ENCODE peak calls at places on chromosomes 2 and 18, in four cellular contexts. One of them, this sample, is unnamed.

GRCh38 chr2:197294260-197294659 is 16.3 kb downstream of the ANKRD44 start:
- DNase-seq in tibial nerve: no peak
- DNase-seq in transverse colon: no peak
- DNase-seq in NB4: no peak
- DNase-seq in this sample: no peak

GRCh38 chr2:32887125-32887524 is 59.6 kb upstream of the LTBP1 start:
- DNase-seq in tibial nerve: no peak
- DNase-seq in transverse colon: no peak
- DNase-seq in NB4: no peak
- DNase-seq in this sample: no peak

GRCh38 chr2:102418421-102418961 is 4.5 kb upstream of the IL18RAP start:
- DNase-seq in tibial nerve: no peak
- DNase-seq in transverse colon: no peak
- DNase-seq in NB4: peak; percentile 90
- DNase-seq in this sample: no peak

GRCh38 chr2:45928946-45929345 is 277.5 kb downstream of the PRKCE start:
- DNase-seq in tibial nerve: no peak
- DNase-seq in transverse colon: no peak
- DNase-seq in NB4: no peak
- DNase-seq in this sample: no peak

GRCh38 chr2:160197587-160197986 is 2.5 kb downstream of the ITGB6 start:
- DNase-seq in tibial nerve: no peak
- DNase-seq in transverse colon: no peak
- DNase-seq in NB4: no peak
- DNase-seq in this sample: no peak

GRCh38 chr2:206225435-206226232 is 48.8 kb upstream of the ZDBF2 start:
- DNase-seq in tibial nerve: no peak
- DNase-seq in transverse colon: no peak
- DNase-seq in NB4: no peak
- DNase-seq in this sample: no peak

GRCh38 chr2:105521176-105521575 is 122.3 kb upstream of the FHL2 start:
- DNase-seq in tibial nerve: no peak
- DNase-seq in transverse colon: no peak
- DNase-seq in NB4: no peak
- DNase-seq in this sample: no peak

GRCh38 chr2:42360493-42360889 is 526 bp downstream of the COX7A2L start:
- DNase-seq in tibial nerve: no peak
- DNase-seq in transverse colon: no peak
- DNase-seq in NB4: peak; percentile 39
- DNase-seq in this sample: no peak

GRCh38 chr18:9184998-9185613 is 48.5 kb downstream of the ANKRD12 start:
- DNase-seq in tibial nerve: no peak
- DNase-seq in transverse colon: no peak
- DNase-seq in NB4: no peak
- DNase-seq in this sample: no peak

GRCh38 chr2:135169900-135170753 is 118.0 kb downstream of the RAB3GAP1 start:
- DNase-seq in tibial nerve: no peak
- DNase-seq in transverse colon: no peak
- DNase-seq in NB4: no peak
- DNase-seq in this sample: no peak

DNA sequence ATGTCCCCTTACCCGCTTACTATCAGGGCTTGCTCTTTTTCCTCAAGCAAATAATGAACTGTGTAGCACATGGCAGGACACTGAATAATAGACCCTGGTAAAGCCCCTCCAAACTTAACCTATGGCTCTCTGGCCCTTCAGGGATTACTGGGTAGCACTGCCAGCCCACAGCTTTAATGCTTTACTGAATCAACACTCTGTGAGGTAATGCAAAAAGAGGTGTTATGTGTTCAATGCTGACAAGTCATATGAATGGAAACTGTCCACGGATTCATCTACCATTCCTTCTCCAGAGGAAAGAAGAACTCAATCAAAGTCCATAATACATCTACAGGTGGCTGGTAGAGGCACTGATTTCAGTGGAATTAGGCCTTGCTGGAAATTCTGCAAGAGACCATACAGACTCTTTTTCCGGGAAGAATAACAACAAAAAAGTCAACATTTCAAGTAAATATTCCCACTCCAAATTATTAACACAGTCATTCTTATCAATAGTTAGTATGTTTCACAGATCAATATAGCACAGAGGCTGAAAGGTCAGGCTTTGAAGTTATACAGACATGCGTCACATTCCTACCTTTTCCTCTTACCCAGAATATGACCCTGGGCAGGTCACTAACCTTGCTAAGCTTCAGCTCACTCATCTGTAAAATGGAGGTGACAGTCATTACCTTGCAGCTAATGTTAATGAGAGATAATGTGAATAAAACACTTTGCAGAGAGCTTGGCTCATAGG is 13.8 kb upstream of the MYOM1 start:
- DNase-seq in tibial nerve: no peak
- DNase-seq in transverse colon: no peak
- DNase-seq in NB4: no peak
- DNase-seq in this sample: no peak
- TF ChIP-seq POLR2A in tibial nerve: no peak
- TF ChIP-seq POLR2A in transverse colon: no peak
- TF ChIP-seq POLR2A in NB4: no peak
- TF ChIP-seq POLR2A in this sample: no peak

GRCh38 chr2:46942143-46942526 is 26.5 kb upstream of the MCFD2 start:
- DNase-seq in tibial nerve: no peak
- DNase-seq in transverse colon: peak; percentile 75
- DNase-seq in NB4: peak; percentile 72
- DNase-seq in this sample: no peak
- TF ChIP-seq POLR2A in tibial nerve: no peak
- TF ChIP-seq POLR2A in transverse colon: peak; percentile 1
- TF ChIP-seq POLR2A in NB4: no peak
- TF ChIP-seq POLR2A in this sample: no peak

GRCh38 chr18:812123-812672 is at the start of gene YES1:
- DNase-seq in tibial nerve: peak; percentile 54
- DNase-seq in transverse colon: peak; percentile 84
- DNase-seq in NB4: peak; percentile 89
- DNase-seq in this sample: peak; percentile 83
- TF ChIP-seq POLR2A in tibial nerve: no peak
- TF ChIP-seq POLR2A in transverse colon: peak; percentile 75
- TF ChIP-seq POLR2A in NB4: peak; percentile 32
- TF ChIP-seq POLR2A in this sample: peak; percentile 73

DNA sequence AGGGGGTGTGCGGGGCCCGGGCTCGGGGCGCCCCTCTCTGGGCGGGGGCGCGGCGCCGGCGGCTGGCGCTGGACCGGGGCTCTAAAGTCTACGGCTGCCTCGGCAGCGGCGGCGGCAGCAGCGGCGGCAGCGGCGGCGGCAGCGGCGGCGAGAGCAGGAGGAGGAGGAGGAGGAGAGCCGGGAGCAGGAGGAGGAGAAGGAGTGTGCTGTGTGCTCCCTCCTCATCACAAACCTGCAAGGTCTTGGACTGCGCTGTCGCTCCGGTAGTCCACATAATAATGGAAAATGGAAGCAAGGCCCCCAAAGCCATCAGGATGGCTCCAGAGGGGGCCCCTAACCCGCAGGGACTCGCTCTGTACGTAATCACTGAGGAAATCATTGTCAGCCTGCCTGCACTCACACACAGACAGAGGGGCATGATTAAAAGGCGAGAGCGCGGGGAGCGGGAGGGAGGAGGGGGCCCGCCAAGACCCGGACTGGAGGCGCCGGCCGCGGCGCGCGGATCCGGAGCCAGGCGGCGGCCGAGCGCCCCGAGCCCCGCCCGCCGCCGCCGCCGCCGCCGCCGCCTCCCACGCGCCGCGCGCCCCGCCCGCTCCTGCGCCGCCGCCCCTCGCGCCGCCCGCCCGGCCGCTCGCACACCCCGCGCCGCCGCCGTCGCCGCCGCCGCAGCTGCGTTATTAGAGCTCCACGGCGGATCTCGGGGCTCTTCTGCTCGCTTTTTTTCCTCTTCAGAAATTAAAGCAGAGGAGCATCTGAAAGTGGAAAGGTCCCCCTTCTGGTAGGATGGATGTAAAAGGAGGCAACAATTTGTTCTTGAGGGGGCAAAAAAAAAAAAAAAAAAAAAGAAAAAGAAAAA is at the start of gene ZNF521:
- DNase-seq in tibial nerve: peak; percentile 77
- DNase-seq in transverse colon: peak; percentile 78
- DNase-seq in NB4: peak; percentile 72
- DNase-seq in this sample: peak; percentile 90
- TF ChIP-seq POLR2A in tibial nerve: peak; percentile 49
- TF ChIP-seq POLR2A in transverse colon: peak; percentile 34
- TF ChIP-seq POLR2A in NB4: no peak
- TF ChIP-seq POLR2A in this sample: no peak

DNA sequence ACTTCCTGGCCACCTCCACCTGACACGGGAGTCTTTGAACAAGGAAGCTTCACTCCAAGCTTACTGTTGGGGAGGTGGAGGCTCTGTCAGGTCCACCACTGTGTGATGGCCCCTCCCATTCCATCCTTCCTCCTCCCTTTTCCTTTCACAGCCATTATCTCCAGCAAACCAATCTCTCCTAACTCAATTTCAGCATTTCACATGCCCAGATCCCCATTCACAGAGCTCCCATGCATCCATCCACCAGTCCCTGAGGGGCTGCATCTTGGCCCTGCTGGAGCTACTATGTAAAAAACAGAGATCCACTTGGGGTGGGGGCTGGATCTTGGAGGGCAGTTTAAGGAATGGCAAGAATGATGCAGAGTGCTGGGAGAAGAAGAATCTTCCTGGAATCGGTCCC is 129.0 kb upstream of the COPS8 start:
- DNase-seq in tibial nerve: no peak
- DNase-seq in transverse colon: no peak
- DNase-seq in NB4: no peak
- DNase-seq in this sample: no peak
- TF ChIP-seq POLR2A in tibial nerve: no peak
- TF ChIP-seq POLR2A in transverse colon: no peak
- TF ChIP-seq POLR2A in NB4: no peak
- TF ChIP-seq POLR2A in this sample: no peak

GRCh38 chr2:17754773-17755425 is 961 bp downstream of the GEN1 start:
- DNase-seq in tibial nerve: no peak
- DNase-seq in transverse colon: no peak
- DNase-seq in NB4: peak; percentile 42
- DNase-seq in this sample: no peak

GRCh38 chr2:17756629-17757028 is 2.7 kb downstream of the GEN1 start:
- DNase-seq in tibial nerve: no peak
- DNase-seq in transverse colon: no peak
- DNase-seq in NB4: no peak
- DNase-seq in this sample: no peak

GRCh38 chr2:17752281-17752680 is 1.3 kb downstream of the SMC6 start:
- DNase-seq in tibial nerve: no peak
- DNase-seq in transverse colon: no peak
- DNase-seq in NB4: no peak
- DNase-seq in this sample: no peak

GRCh38 chr2:17752892-17753802 is 463 bp downstream of the SMC6 start:
- DNase-seq in tibial nerve: no peak
- DNase-seq in transverse colon: peak; percentile 56
- DNase-seq in NB4: peak; percentile 79
- DNase-seq in this sample: peak; percentile 54

DNA sequence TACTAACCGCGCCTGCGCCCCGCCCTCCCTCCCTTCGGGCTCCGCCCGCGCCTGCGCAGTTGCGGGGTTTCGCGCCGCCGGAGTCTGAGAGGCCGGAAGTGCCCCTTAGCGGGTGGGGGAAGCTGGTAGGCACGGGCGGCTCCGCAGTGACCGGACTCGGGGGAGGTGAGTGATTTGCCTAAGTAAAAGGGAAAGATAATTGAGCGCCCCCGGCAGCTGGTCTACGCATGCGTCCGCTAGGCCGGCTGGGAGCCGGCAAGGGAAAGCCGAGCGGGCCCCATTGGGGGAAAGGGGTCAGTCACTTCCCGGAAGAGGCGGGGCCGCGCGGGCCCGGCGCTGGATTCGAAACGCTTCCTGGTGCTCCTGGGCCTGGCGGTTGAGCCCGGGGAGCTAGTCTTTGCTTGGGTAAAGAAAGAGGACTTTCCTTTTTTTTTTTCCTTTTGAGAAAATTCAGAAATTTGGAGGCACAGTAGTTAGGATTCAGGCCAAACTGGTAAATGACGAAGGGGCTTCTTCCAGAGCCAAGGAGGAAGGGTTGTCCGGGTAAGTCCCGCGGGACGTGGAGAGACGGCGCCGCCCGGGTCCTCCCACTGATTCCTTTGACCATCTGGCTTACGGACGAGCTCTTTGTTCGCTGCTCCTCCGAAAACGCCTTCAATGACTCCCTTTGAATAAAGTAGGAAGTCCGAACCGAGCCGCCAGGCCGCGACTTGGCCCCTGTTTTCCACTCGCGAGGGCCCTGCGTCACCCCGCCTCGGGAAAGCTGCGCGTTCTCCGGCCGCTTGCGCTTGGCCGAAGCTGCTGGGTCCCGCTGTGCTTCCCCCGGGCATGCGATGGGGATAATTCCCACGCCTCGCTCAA is at the start of the genes GEN1 and SMC6:
- DNase-seq in tibial nerve: peak; percentile 75
- DNase-seq in transverse colon: peak; percentile 93
- DNase-seq in NB4: peak; percentile 97
- DNase-seq in this sample: peak; percentile 91
- TF ChIP-seq POLR2A in tibial nerve: no peak
- TF ChIP-seq POLR2A in transverse colon: no peak
- TF ChIP-seq POLR2A in NB4: peak; percentile 28
- TF ChIP-seq POLR2A in this sample: no peak

DNA sequence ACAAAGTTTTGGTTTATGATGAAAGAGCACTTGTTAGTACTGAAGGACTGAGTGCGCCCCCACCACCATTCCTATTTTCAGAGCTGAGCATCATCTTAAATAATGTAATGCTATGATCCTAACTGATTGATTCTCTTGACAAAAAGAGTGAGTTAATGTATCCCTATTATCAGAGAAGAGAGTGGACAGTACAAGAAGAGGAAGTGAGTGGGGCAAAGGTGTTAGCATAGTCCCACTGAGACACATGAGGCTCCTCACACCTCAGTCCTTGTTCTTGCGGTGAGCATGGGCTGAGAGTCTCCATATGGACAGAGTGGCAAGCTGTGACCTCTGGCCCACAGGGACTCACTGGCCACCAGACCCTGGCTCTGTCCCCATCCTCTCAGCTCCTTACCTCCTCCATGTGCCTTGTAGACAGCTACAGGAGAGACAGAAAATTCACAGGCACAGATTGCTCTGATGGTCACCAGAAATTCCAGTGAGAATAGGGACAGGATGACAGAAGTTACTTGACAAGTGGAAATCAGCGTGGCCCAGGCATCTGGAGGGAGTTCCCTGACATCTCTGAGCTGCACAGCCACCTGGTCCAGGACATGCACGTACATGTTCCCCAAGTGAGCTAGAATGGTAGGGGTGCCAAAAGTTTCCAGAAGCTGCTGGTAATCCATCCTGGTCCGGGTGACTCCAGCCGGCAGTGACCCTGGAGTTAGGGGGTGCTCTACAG is 32.6 kb downstream of the NAPG start:
- DNase-seq in tibial nerve: no peak
- DNase-seq in transverse colon: no peak
- DNase-seq in NB4: no peak
- DNase-seq in this sample: no peak
- TF ChIP-seq POLR2A in tibial nerve: no peak
- TF ChIP-seq POLR2A in transverse colon: no peak
- TF ChIP-seq POLR2A in NB4: no peak
- TF ChIP-seq POLR2A in this sample: no peak

GRCh38 chr18:5294618-5295230 is 802 bp downstream of the ZBTB14 start:
- DNase-seq in tibial nerve: no peak
- DNase-seq in transverse colon: peak; percentile 56
- DNase-seq in NB4: peak; percentile 80
- DNase-seq in this sample: peak; percentile 81
- TF ChIP-seq POLR2A in tibial nerve: no peak
- TF ChIP-seq POLR2A in transverse colon: peak; percentile 51
- TF ChIP-seq POLR2A in NB4: peak; percentile 7
- TF ChIP-seq POLR2A in this sample: peak; percentile 19

GRCh38 chr2:189580662-189581353 is at the start of gene SLC40A1:
- DNase-seq in tibial nerve: peak; percentile 66
- DNase-seq in transverse colon: peak; percentile 83
- DNase-seq in NB4: peak; percentile 92
- DNase-seq in this sample: peak; percentile 89
- TF ChIP-seq POLR2A in tibial nerve: peak; percentile 56
- TF ChIP-seq POLR2A in transverse colon: peak; percentile 90
- TF ChIP-seq POLR2A in NB4: peak; percentile 84
- TF ChIP-seq POLR2A in this sample: no peak

GRCh38 chr2:46943881-46944798 is 28.5 kb upstream of the MCFD2 start:
- DNase-seq in tibial nerve: no peak
- DNase-seq in transverse colon: no peak
- DNase-seq in NB4: no peak
- DNase-seq in this sample: no peak
- TF ChIP-seq POLR2A in tibial nerve: no peak
- TF ChIP-seq POLR2A in transverse colon: no peak
- TF ChIP-seq POLR2A in NB4: no peak
- TF ChIP-seq POLR2A in this sample: no peak